ENCODE peak calls at places on chromosome 4, in seven cellular contexts. E is GM23338, T is NT2/D1, K is fibroblast of pulmonary artery, V is AG09309, L is GM23248, X is fibroblast of lung. Y is an unnamed sample.

GRCh38 chr4:151921371-151921770 is 160.6 kb upstream of the GATB start:
- DNase-seq in E (no peak), T (no peak), K (no peak), V (no peak), L (peak; percentile 59), X (peak; percentile 38), Y (no peak)

GRCh38 chr4:87260477-87260876 is 40.1 kb upstream of the KLHL8 start:
- DNase-seq in E (no peak), T (no peak), K (no peak), V (no peak), L (peak; percentile 3), X (no peak), Y (no peak)

GRCh38 chr4:23970193-23970850 is 80.5 kb upstream of the PPARGC1A start:
- DNase-seq in E (no peak), T (no peak), K (no peak), V (no peak), L (no peak), X (no peak), Y (no peak)

GRCh38 chr4:106222548-106222947 is 93.5 kb downstream of the TBCK start:
- DNase-seq in E (peak; percentile 38), T (peak; percentile 3), K (no peak), V (no peak), L (no peak), X (peak; percentile 3), Y (no peak)

GRCh38 chr4:175971393-175972179 is 94.1 kb upstream of the WDR17 start:
- DNase-seq in E (peak; percentile 34), T (no peak), K (no peak), V (no peak), L (peak; percentile 3), X (peak; percentile 47), Y (peak; percentile 15)

GRCh38 chr4:177699365-177700213 is 257.4 kb upstream of the AGA start:
- DNase-seq in E (no peak), T (no peak), K (peak; percentile 23), V (no peak), L (peak; percentile 11), X (peak; percentile 80), Y (no peak)

GRCh38 chr4:40421839-40422238 is 86.7 kb downstream of the CHRNA9 start:
- DNase-seq in E (no peak), T (no peak), K (no peak), V (no peak), L (no peak), X (no peak), Y (no peak)

GRCh38 chr4:182616476-182616875 is 300.7 kb downstream of the DCTD start:
- DNase-seq in E (no peak), T (no peak), K (no peak), V (no peak), L (no peak), X (no peak), Y (no peak)

GRCh38 chr4:140044314-140044991 is 109.5 kb downstream of the MAML3 start:
- DNase-seq in E (no peak), T (no peak), K (peak; percentile 25), V (no peak), L (no peak), X (no peak), Y (no peak)

GRCh38 chr4:99405433-99406115 is 29.6 kb downstream of the ADH7 start:
- DNase-seq in E (peak; percentile 79), T (peak; percentile 51), K (peak; percentile 90), V (no peak), L (peak; percentile 83), X (peak; percentile 65), Y (peak; percentile 26)

GRCh38 chr4:15755321-15755750 is 22.8 kb upstream of the CD38 start:
- DNase-seq in E (no peak), T (no peak), K (peak; percentile 49), V (no peak), L (peak; percentile 72), X (peak; percentile 84), Y (no peak)
- H3K4me3 ChIP-seq in E (no peak overlapping the region), T (no peak overlapping the region), K (no peak overlapping the region), V (no peak overlapping the region), L (no peak overlapping the region), X (no peak overlapping the region), Y (no peak overlapping the region)

GRCh38 chr4:48905363-48906015 is 1.1 kb downstream of the OCIAD2 start:
- DNase-seq in E (peak; percentile 22), T (no peak), K (peak; percentile 72), V (no peak), L (peak; percentile 58), X (peak; percentile 77), Y (peak; percentile 32)
- H3K4me3 ChIP-seq in E (peak overlapping the region; percentile 93), T (peak overlapping the region; percentile 59), K (peak overlapping the region; percentile 54), V (no peak overlapping the region), L (peak overlapping the region; percentile 74), X (peak overlapping the region; percentile 42), Y (peak overlapping the region; percentile 83)

GRCh38 chr4:184645904-184646610 is 3.2 kb downstream of the CASP3 start:
- DNase-seq in E (no peak), T (no peak), K (no peak), V (no peak), L (no peak), X (no peak), Y (no peak)
- H3K4me3 ChIP-seq in E (no peak overlapping the region), T (no peak overlapping the region), K (no peak overlapping the region), V (no peak overlapping the region), L (no peak overlapping the region), X (no peak overlapping the region), Y (no peak overlapping the region)

GRCh38 chr4:184097240-184097619 is 120.4 kb downstream of the ENPP6 start:
- DNase-seq in E (peak; percentile 92), T (no peak), K (no peak), V (no peak), L (peak; percentile 20), X (no peak), Y (peak; percentile 89)
- H3K4me3 ChIP-seq in E (peak overlapping the region; percentile 26), T (no peak overlapping the region), K (no peak overlapping the region), V (peak overlapping the region; percentile 23), L (no peak overlapping the region), X (no peak overlapping the region), Y (no peak overlapping the region)

DNA sequence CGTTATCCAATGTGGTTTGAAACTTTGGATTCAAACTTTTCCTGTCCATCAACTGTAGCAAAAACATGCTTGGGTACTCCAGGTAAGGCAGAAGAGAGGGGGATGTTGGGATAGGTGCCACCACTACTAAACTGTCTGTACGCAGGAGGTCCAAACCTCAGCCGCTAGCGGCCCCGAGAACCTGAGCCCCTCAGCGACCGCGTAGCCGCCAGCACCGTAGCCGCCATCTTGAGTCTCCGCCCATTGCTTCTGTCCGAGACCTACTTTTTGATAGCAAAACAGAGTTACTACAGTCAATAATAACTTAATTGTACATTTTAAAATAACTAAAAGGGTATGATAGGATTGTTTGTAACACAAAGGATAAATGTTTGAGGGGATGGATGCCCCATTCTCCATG is 119.9 kb upstream of the GRID2 start:
- DNase-seq in E (no peak), T (no peak), K (no peak), V (no peak), L (no peak), X (no peak), Y (no peak)
- H3K4me3 ChIP-seq in E (no peak overlapping the region), T (no peak overlapping the region), K (no peak overlapping the region), V (no peak overlapping the region), L (no peak overlapping the region), X (no peak overlapping the region), Y (no peak overlapping the region)

GRCh38 chr4:95535180-95535579 is 13.6 kb downstream of the UNC5C start:
- DNase-seq in E (no peak), T (no peak), K (no peak), V (no peak), L (no peak), X (no peak), Y (no peak)

GRCh38 chr4:95533254-95533653 is 15.5 kb downstream of the UNC5C start:
- DNase-seq in E (no peak), T (no peak), K (no peak), V (no peak), L (no peak), X (no peak), Y (no peak)

GRCh38 chr4:95532305-95532704 is 16.5 kb downstream of the UNC5C start:
- DNase-seq in E (no peak), T (no peak), K (no peak), V (no peak), L (no peak), X (no peak), Y (no peak)

GRCh38 chr4:95536650-95537049 is 12.1 kb downstream of the UNC5C start:
- DNase-seq in E (no peak), T (no peak), K (no peak), V (no peak), L (no peak), X (no peak), Y (no peak)

GRCh38 chr4:95534032-95534431 is 14.7 kb downstream of the UNC5C start:
- DNase-seq in E (no peak), T (no peak), K (no peak), V (no peak), L (no peak), X (no peak), Y (no peak)
- H3K4me3 ChIP-seq in E (no peak overlapping the region), T (no peak overlapping the region), K (no peak overlapping the region), V (no peak overlapping the region), L (no peak overlapping the region), X (no peak overlapping the region), Y (no peak overlapping the region)

GRCh38 chr4:42149004-42149403 is 3.5 kb downstream of the BEND4 start:
- DNase-seq in E (no peak), T (no peak), K (no peak), V (no peak), L (no peak), X (no peak), Y (peak; percentile 32)

GRCh38 chr4:42150653-42151567 is 1.5 kb downstream of the BEND4 start:
- DNase-seq in E (peak; percentile 64), T (no peak), K (no peak), V (no peak), L (peak; percentile 4), X (no peak), Y (peak; percentile 59)

GRCh38 chr4:42148453-42148852 is 4.0 kb downstream of the BEND4 start:
- DNase-seq in E (no peak), T (no peak), K (no peak), V (no peak), L (no peak), X (no peak), Y (no peak)

GRCh38 chr4:42152507-42153504 is at the start of gene BEND4:
- DNase-seq in E (peak; percentile 91), T (no peak), K (no peak), V (no peak), L (peak; percentile 7), X (no peak), Y (peak; percentile 51)

GRCh38 chr4:42151568-42152506 is 618 bp downstream of the BEND4 start:
- DNase-seq in E (peak; percentile 69), T (peak; percentile 54), K (peak; percentile 1), V (no peak), L (peak; percentile 13), X (no peak), Y (peak; percentile 97)
- H3K4me3 ChIP-seq in E (peak overlapping the region; percentile 74), T (peak overlapping the region; percentile 62), K (no peak overlapping the region), V (no peak overlapping the region), L (no peak overlapping the region), X (no peak overlapping the region), Y (peak overlapping the region; percentile 66)